ENCODE peak calls at places on chromosome 21, in four cellular contexts. R is A549, Z is stomach, M is breast epithelium. E is an unnamed sample.
A peak's percentile ranks its signal among the peaks of the same experiment; 100 is the strongest.

GRCh38 chr21:15682977-15683376 is 46.8 kb upstream of the USP25 start:
- DNase-seq in R (no peak), Z (no peak), M (no peak), E (peak; percentile 9)

GRCh38 chr21:32844653-32845443 is 73.3 kb upstream of the PAXBP1 start:
- DNase-seq in R (peak; percentile 40), M (no peak), Z (no peak), E (peak; percentile 80)

GRCh38 chr21:32359719-32360260 is 33.0 kb downstream of the URB1 start:
- DNase-seq in R (peak; percentile 43), M (no peak), Z (no peak), E (no peak)

GRCh38 chr21:39094847-39095525 is 88.3 kb downstream of the PSMG1 start:
- DNase-seq in R (peak; percentile 88), M (no peak), Z (no peak), E (peak; percentile 5)

GRCh38 chr21:21147374-21147745 is 149.2 kb downstream of the NCAM2 start:
- DNase-seq in R (no peak), Z (no peak), M (no peak), E (no peak)

GRCh38 chr21:44896561-44897286 is 23.2 kb upstream of the PTTG1IP start:
- DNase-seq in R (no peak), Z (no peak), M (no peak), E (no peak)

GRCh38 chr21:45029968-45030636 is 44.3 kb upstream of the ADARB1 start:
- DNase-seq in M (peak; percentile 25), R (no peak), Z (no peak), E (no peak)

GRCh38 chr21:32366191-32366590 is 26.6 kb downstream of the URB1 start:
- DNase-seq in M (no peak), R (no peak), Z (no peak), E (no peak)

GRCh38 chr21:17925900-17926299 is 106.7 kb upstream of the C21orf91 start:
- DNase-seq in M (no peak), Z (no peak), R (no peak), E (peak; percentile 26)

GRCh38 chr21:18041012-18041411 is 203.6 kb upstream of the CHODL start:
- DNase-seq in M (no peak), R (peak; percentile 0), Z (no peak), E (peak; percentile 57)

GRCh38 chr21:39173999-39174398 is 9.3 kb downstream of the PSMG1 start:
- DNase-seq in M (no peak), R (no peak), Z (no peak), E (no peak)

GRCh38 chr21:16530656-16531055 is 800.9 kb downstream of the USP25 start:
- DNase-seq in Z (no peak), R (no peak), M (no peak), E (no peak)

GRCh38 chr21:27825035-27825434 is 858.1 kb upstream of the ADAMTS5 start:
- DNase-seq in R (no peak), M (no peak), Z (no peak), E (no peak)

GRCh38 chr21:45262616-45263015 is 25.1 kb downstream of the POFUT2 start:
- DNase-seq in R (no peak), M (no peak), Z (peak; percentile 26), E (no peak)

GRCh38 chr21:39137248-39138186 is 45.7 kb downstream of the PSMG1 start:
- DNase-seq in Z (no peak), R (peak; percentile 56), M (no peak), E (no peak)

GRCh38 chr21:19541612-19542011 is 1138.0 kb upstream of the TMPRSS15 start:
- DNase-seq in Z (no peak), M (no peak), R (no peak), E (no peak)

GRCh38 chr21:16304189-16304588 is 574.4 kb downstream of the USP25 start:
- DNase-seq in R (no peak), M (no peak), Z (no peak), E (no peak)

GRCh38 chr21:27390384-27390783 is 423.5 kb upstream of the ADAMTS5 start:
- DNase-seq in R (no peak), Z (no peak), M (no peak), E (no peak)

GRCh38 chr21:37536616-37537278 is 170.2 kb downstream of the DYRK1A start:
- DNase-seq in Z (no peak), M (no peak), R (no peak), E (no peak)

GRCh38 chr21:41369105-41369914 is 7.5 kb downstream of the MX2 start:
- DNase-seq in R (no peak), M (peak; percentile 52), Z (no peak), E (peak; percentile 5)

GRCh38 chr21:39630827-39631226 is 18.1 kb downstream of the B3GALT5 start:
- DNase-seq in M (no peak), R (peak; percentile 26), Z (no peak), E (no peak)

GRCh38 chr21:44485254-44485793 is 30.0 kb downstream of the LRRC3 start:
- DNase-seq in Z (no peak), R (peak; percentile 83), M (no peak), E (no peak)

GRCh38 chr21:24112020-24112419 is 1495.3 kb downstream of the MRPL39 start:
- DNase-seq in Z (no peak), R (no peak), M (no peak), E (no peak)

GRCh38 chr21:17688912-17689874 is 76.5 kb upstream of the BTG3 start:
- DNase-seq in M (peak; percentile 71), Z (peak; percentile 51), R (peak; percentile 59), E (peak; percentile 39)

GRCh38 chr21:37130971-37131370 is 57.9 kb downstream of the TTC3 start:
- DNase-seq in Z (no peak), M (no peak), R (no peak), E (peak; percentile 11)

GRCh38 chr21:39451332-39452206 is at the start of gene SH3BGR:
- DNase-seq in Z (no peak), R (no peak), M (peak; percentile 64), E (no peak)

GRCh38 chr21:36908260-36908908 is 58.1 kb downstream of the HLCS start:
- DNase-seq in Z (no peak), M (no peak), R (peak; percentile 46), E (no peak)

GRCh38 chr21:37914211-37914900 is 1.9 kb downstream of the KCNJ6 start:
- DNase-seq in R (no peak), Z (no peak), M (no peak), E (no peak)

GRCh38 chr21:27244356-27244755 is 277.5 kb upstream of the ADAMTS5 start:
- DNase-seq in R (no peak), M (no peak), Z (no peak), E (no peak)

GRCh38 chr21:15682182-15682895 is 47.4 kb upstream of the USP25 start:
- DNase-seq in M (no peak), Z (no peak), R (peak; percentile 20), E (peak; percentile 77)

GRCh38 chr21:32569261-32570230 is 15.8 kb downstream of the TCP10L start:
- DNase-seq in R (peak; percentile 80), M (peak; percentile 70), Z (peak; percentile 78), E (peak; percentile 85)

GRCh38 chr21:22941779-22942178 is 1943.6 kb downstream of the NCAM2 start:
- DNase-seq in M (no peak), Z (no peak), R (no peak), E (no peak)

GRCh38 chr21:32114434-32115063 is 164.3 kb downstream of the MIS18A start:
- DNase-seq in R (no peak), Z (no peak), M (no peak), E (no peak)

GRCh38 chr21:38768385-38769071 is 37.2 kb upstream of the ETS2 start:
- DNase-seq in M (no peak), Z (no peak), R (peak; percentile 42), E (no peak)

GRCh38 chr21:41480086-41480690 is 27.8 kb downstream of the TMPRSS2 start:
- DNase-seq in M (no peak), Z (peak; percentile 86), R (no peak), E (no peak)

GRCh38 chr21:27132270-27132669 is 165.4 kb upstream of the ADAMTS5 start:
- DNase-seq in R (no peak), M (no peak), Z (no peak), E (no peak)

GRCh38 chr21:21163904-21164303 is 165.7 kb downstream of the NCAM2 start:
- DNase-seq in Z (peak; percentile 26), M (no peak), R (peak; percentile 28), E (peak; percentile 81)

GRCh38 chr21:46284077-46284644 is 1.2 kb downstream of the MCM3AP start:
- DNase-seq in Z (no peak), M (no peak), R (no peak), E (no peak)
- H3K27ac ChIP-seq in Z (no peak overlapping the region), M (peak overlapping the region; percentile 98), R (no peak overlapping the region), E (no peak overlapping the region)

GRCh38 chr21:34029724-34030528 is 43.5 kb upstream of the MRPS6 start:
- DNase-seq in M (no peak), R (peak; percentile 84), Z (peak; percentile 33), E (peak; percentile 64)
- H3K4me3 ChIP-seq in M (peak overlapping the region; percentile 1), R (no peak overlapping the region), Z (no peak overlapping the region), E (no peak overlapping the region)

DNA sequence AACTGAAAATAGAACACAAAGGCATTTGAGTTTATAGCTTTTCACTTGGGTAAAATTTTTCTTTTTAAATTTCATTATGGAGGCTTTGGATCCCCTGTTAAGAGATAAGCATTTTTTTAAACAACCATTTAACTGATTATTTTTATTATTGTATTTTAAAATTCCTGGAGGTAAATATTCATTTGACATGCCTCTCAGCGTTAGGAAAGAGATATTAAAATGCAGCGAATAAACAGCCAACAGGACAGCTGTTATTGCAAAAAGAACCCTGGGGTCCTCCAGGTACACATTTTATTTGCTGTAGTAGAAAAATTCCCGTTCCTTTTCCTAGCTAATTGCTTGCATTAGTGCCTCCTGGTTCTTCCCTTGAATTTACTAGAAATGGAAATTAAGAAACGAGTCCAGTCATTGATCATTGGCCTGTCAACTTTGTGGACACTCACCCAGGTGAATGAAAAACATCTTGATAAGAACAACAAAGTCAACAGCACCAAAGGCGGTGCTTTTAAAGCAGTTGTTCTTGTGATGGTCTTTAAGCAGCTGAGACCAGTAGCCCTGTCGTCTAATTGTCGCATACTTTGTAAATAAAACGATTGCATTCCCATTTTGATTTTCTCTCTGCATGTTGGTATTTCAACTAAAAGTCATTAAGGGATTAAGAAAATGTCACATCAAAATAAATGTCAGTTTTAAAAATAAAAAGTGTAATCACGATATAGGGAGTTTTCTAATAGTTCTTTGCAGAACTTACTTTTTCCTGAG is 282.4 kb downstream of the GRIK1 start:
- DNase-seq in M (no peak), Z (no peak), R (no peak), E (no peak)
- H3K27ac ChIP-seq in M (no peak overlapping the region), Z (no peak overlapping the region), R (no peak overlapping the region), E (peak overlapping the region; percentile 46)

DNA sequence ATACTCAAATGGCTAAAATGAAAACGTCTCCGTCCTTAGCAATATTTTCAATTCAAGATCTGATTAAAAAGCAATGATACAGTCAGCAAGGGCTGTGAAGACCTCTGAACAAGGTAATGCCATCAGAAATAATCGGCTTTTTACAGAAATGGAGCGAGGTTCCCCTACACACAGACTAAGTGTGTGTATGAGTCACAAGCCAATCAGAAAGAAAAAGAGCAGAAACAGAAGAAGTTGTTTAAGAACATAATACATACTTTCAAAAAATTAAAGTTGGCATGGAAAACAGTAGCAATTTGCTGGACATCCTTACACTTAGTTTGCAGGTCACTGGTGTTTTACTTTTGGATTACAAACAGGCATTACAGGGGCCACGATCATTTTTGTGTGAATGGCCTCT is 349.9 kb upstream of the RUNX1 start:
- DNase-seq in R (no peak), M (no peak), Z (no peak), E (no peak)
- H3K4me3 ChIP-seq in R (no peak overlapping the region), M (no peak overlapping the region), Z (no peak overlapping the region), E (no peak overlapping the region)